ENCODE peak calls at places on chromosomes 5 and 9, in nine cellular contexts. One of them, this sample, is unnamed.

GRCh38 chr5:55218966-55219365 is 8.1 kb downstream of the MCIDAS start:
- DNase-seq in BE2C: no peak
- DNase-seq in NT2/D1: no peak
- DNase-seq in left lung: peak
- DNase-seq in lower leg skin: no peak
- DNase-seq in tibial artery: no peak
- DNase-seq in astrocyte of the spinal cord: no peak
- DNase-seq in epithelial cell of esophagus: peak
- DNase-seq in fibroblast of pulmonary artery: no peak
- DNase-seq in this sample: peak

GRCh38 chr5:118327389-118327788 is 661.0 kb downstream of the DTWD2 start:
- DNase-seq in epithelial cell of esophagus: no peak
- DNase-seq in BE2C: no peak
- DNase-seq in tibial artery: no peak
- DNase-seq in NT2/D1: no peak
- DNase-seq in left lung: no peak
- DNase-seq in fibroblast of pulmonary artery: no peak
- DNase-seq in astrocyte of the spinal cord: no peak
- DNase-seq in lower leg skin: no peak
- DNase-seq in this sample: no peak

GRCh38 chr9:68502279-68502678 is 38.4 kb downstream of the TMEM252 start:
- DNase-seq in astrocyte of the spinal cord: no peak
- DNase-seq in BE2C: no peak
- DNase-seq in epithelial cell of esophagus: no peak
- DNase-seq in lower leg skin: no peak
- DNase-seq in tibial artery: no peak
- DNase-seq in NT2/D1: no peak
- DNase-seq in fibroblast of pulmonary artery: no peak
- DNase-seq in left lung: no peak
- DNase-seq in this sample: no peak

GRCh38 chr5:33148076-33148501 is 292.7 kb upstream of the TARS1 start:
- DNase-seq in fibroblast of pulmonary artery: peak
- DNase-seq in lower leg skin: no peak
- DNase-seq in astrocyte of the spinal cord: peak
- DNase-seq in NT2/D1: no peak
- DNase-seq in tibial artery: no peak
- DNase-seq in left lung: no peak
- DNase-seq in epithelial cell of esophagus: peak
- DNase-seq in BE2C: no peak
- DNase-seq in this sample: no peak

GRCh38 chr9:108033976-108034964 is 544.7 kb upstream of the KLF4 start:
- DNase-seq in NT2/D1: no peak
- DNase-seq in BE2C: no peak
- DNase-seq in lower leg skin: no peak
- DNase-seq in astrocyte of the spinal cord: no peak
- DNase-seq in tibial artery: no peak
- DNase-seq in epithelial cell of esophagus: peak
- DNase-seq in fibroblast of pulmonary artery: peak
- DNase-seq in left lung: peak
- DNase-seq in this sample: no peak

GRCh38 chr9:128568470-128569083 is 16.2 kb downstream of the SPTAN1 start:
- DNase-seq in BE2C: no peak
- DNase-seq in fibroblast of pulmonary artery: no peak
- DNase-seq in NT2/D1: no peak
- DNase-seq in left lung: no peak
- DNase-seq in epithelial cell of esophagus: peak
- DNase-seq in lower leg skin: no peak
- DNase-seq in astrocyte of the spinal cord: peak
- DNase-seq in tibial artery: no peak
- DNase-seq in this sample: no peak

GRCh38 chr9:75071530-75072122 is 16.3 kb downstream of the NMRK1 start:
- DNase-seq in lower leg skin: peak
- DNase-seq in left lung: peak
- DNase-seq in NT2/D1: no peak
- DNase-seq in fibroblast of pulmonary artery: no peak
- DNase-seq in epithelial cell of esophagus: peak
- DNase-seq in BE2C: no peak
- DNase-seq in tibial artery: no peak
- DNase-seq in astrocyte of the spinal cord: no peak
- DNase-seq in this sample: no peak

GRCh38 chr5:56278267-56278826 is 45.2 kb upstream of the ANKRD55 start:
- DNase-seq in tibial artery: no peak
- DNase-seq in NT2/D1: peak
- DNase-seq in fibroblast of pulmonary artery: peak
- DNase-seq in epithelial cell of esophagus: no peak
- DNase-seq in left lung: no peak
- DNase-seq in lower leg skin: no peak
- DNase-seq in BE2C: no peak
- DNase-seq in astrocyte of the spinal cord: peak
- DNase-seq in this sample: no peak

GRCh38 chr5:41637424-41637823 is 127.0 kb upstream of the PLCXD3 start:
- DNase-seq in astrocyte of the spinal cord: no peak
- DNase-seq in lower leg skin: no peak
- DNase-seq in left lung: no peak
- DNase-seq in tibial artery: no peak
- DNase-seq in epithelial cell of esophagus: no peak
- DNase-seq in BE2C: no peak
- DNase-seq in NT2/D1: no peak
- DNase-seq in fibroblast of pulmonary artery: no peak
- DNase-seq in this sample: no peak

DNA sequence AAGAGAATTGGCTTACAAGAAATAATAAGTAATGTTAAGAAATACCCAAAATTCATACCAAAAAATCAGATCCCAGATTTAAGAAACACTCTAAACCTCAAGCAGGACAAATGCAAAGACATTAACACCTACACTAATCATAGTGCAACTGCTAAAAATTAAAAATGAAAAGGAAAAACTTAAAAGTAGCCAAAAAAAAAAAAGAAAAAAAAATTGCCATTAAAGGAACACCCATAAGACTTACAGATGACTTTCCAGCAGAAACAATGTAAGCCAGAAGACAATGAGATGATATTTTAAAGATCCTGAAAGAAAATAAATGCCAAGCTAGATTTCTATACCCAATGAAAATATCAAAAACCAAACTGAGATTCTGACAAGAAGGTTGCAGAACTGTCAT is 101.5 kb downstream of the DENND1A start:
- DNase-seq in left lung: no peak
- DNase-seq in fibroblast of pulmonary artery: no peak
- DNase-seq in NT2/D1: no peak
- DNase-seq in astrocyte of the spinal cord: no peak
- DNase-seq in epithelial cell of esophagus: no peak
- DNase-seq in BE2C: no peak
- DNase-seq in tibial artery: no peak
- DNase-seq in lower leg skin: no peak
- DNase-seq in this sample: no peak
- H3K4me3 ChIP-seq in left lung: no peak
- H3K4me3 ChIP-seq in fibroblast of pulmonary artery: no peak
- H3K4me3 ChIP-seq in NT2/D1: no peak
- H3K4me3 ChIP-seq in astrocyte of the spinal cord: no peak
- H3K4me3 ChIP-seq in epithelial cell of esophagus: no peak
- H3K4me3 ChIP-seq in BE2C: no peak
- H3K4me3 ChIP-seq in tibial artery: no peak
- H3K4me3 ChIP-seq in lower leg skin: no peak
- H3K4me3 ChIP-seq in this sample: no peak

GRCh38 chr5:37198842-37199241 is 50.3 kb downstream of the CPLANE1 start:
- DNase-seq in BE2C: no peak
- DNase-seq in epithelial cell of esophagus: peak
- DNase-seq in astrocyte of the spinal cord: no peak
- DNase-seq in fibroblast of pulmonary artery: peak
- DNase-seq in lower leg skin: no peak
- DNase-seq in NT2/D1: no peak
- DNase-seq in tibial artery: no peak
- DNase-seq in left lung: no peak
- DNase-seq in this sample: no peak

GRCh38 chr5:37197340-37198050 is 51.7 kb downstream of the CPLANE1 start:
- DNase-seq in fibroblast of pulmonary artery: peak
- DNase-seq in astrocyte of the spinal cord: peak
- DNase-seq in epithelial cell of esophagus: no peak
- DNase-seq in NT2/D1: no peak
- DNase-seq in BE2C: no peak
- DNase-seq in left lung: no peak
- DNase-seq in tibial artery: no peak
- DNase-seq in lower leg skin: no peak
- DNase-seq in this sample: no peak

GRCh38 chr5:37198066-37198465 is 51.1 kb downstream of the CPLANE1 start:
- DNase-seq in astrocyte of the spinal cord: peak
- DNase-seq in lower leg skin: no peak
- DNase-seq in tibial artery: no peak
- DNase-seq in BE2C: no peak
- DNase-seq in left lung: no peak
- DNase-seq in NT2/D1: no peak
- DNase-seq in fibroblast of pulmonary artery: no peak
- DNase-seq in epithelial cell of esophagus: no peak
- DNase-seq in this sample: no peak
- H3K4me3 ChIP-seq in astrocyte of the spinal cord: no peak
- H3K4me3 ChIP-seq in lower leg skin: no peak
- H3K4me3 ChIP-seq in tibial artery: no peak
- H3K4me3 ChIP-seq in BE2C: no peak
- H3K4me3 ChIP-seq in left lung: no peak
- H3K4me3 ChIP-seq in NT2/D1: no peak
- H3K4me3 ChIP-seq in fibroblast of pulmonary artery: no peak
- H3K4me3 ChIP-seq in epithelial cell of esophagus: no peak
- H3K4me3 ChIP-seq in this sample: no peak

GRCh38 chr5:125245216-125245615 is 498.8 kb upstream of the ZNF608 start:
- DNase-seq in lower leg skin: no peak
- DNase-seq in NT2/D1: no peak
- DNase-seq in fibroblast of pulmonary artery: no peak
- DNase-seq in tibial artery: no peak
- DNase-seq in left lung: no peak
- DNase-seq in epithelial cell of esophagus: no peak
- DNase-seq in BE2C: no peak
- DNase-seq in astrocyte of the spinal cord: no peak
- DNase-seq in this sample: no peak
- H3K4me3 ChIP-seq in lower leg skin: no peak
- H3K4me3 ChIP-seq in NT2/D1: no peak
- H3K4me3 ChIP-seq in fibroblast of pulmonary artery: no peak
- H3K4me3 ChIP-seq in tibial artery: no peak
- H3K4me3 ChIP-seq in left lung: no peak
- H3K4me3 ChIP-seq in epithelial cell of esophagus: no peak
- H3K4me3 ChIP-seq in BE2C: no peak
- H3K4me3 ChIP-seq in astrocyte of the spinal cord: no peak
- H3K4me3 ChIP-seq in this sample: no peak

DNA sequence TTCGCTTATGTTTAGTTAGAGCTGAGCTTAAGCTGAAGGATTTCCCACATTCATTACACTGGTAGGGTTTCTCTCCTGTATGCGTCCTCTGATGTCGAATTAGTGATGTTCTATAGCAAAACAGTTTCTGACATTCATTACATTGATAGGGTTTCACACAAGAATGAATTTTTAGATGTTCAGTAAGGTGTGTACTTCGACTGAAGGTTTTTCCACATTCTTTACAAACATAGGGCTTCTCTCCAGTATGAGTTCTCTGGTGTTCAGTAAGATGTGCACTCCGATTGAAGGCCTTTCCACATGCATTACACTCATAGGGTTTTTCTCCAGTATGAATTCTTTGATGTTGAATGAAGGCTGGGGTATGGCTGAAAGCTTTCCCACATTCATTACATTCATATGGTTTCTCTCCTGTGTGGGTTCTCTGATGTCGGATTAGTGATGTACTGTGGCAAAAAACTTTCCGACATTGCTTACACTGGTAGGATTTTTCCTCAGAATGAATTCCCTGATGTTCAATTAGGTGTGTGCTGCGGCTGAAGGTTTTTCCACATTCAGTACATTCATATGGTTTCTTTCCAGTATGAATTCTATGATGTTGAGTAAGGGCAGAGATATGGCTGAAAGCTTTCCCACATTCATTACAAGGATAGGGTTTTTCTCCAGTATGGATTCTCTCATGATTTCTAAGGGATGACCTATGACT is 14.6 kb downstream of the ZNF883 start:
- DNase-seq in BE2C: no peak
- DNase-seq in fibroblast of pulmonary artery: no peak
- DNase-seq in epithelial cell of esophagus: no peak
- DNase-seq in NT2/D1: no peak
- DNase-seq in astrocyte of the spinal cord: peak
- DNase-seq in tibial artery: no peak
- DNase-seq in left lung: no peak
- DNase-seq in lower leg skin: no peak
- DNase-seq in this sample: no peak
- H3K4me3 ChIP-seq in BE2C: no peak
- H3K4me3 ChIP-seq in fibroblast of pulmonary artery: no peak
- H3K4me3 ChIP-seq in epithelial cell of esophagus: no peak
- H3K4me3 ChIP-seq in NT2/D1: no peak
- H3K4me3 ChIP-seq in astrocyte of the spinal cord: no peak
- H3K4me3 ChIP-seq in tibial artery: no peak
- H3K4me3 ChIP-seq in left lung: no peak
- H3K4me3 ChIP-seq in lower leg skin: no peak
- H3K4me3 ChIP-seq in this sample: no peak

GRCh38 chr9:73855206-73855605 is 641.9 kb upstream of the RORB start:
- DNase-seq in astrocyte of the spinal cord: no peak
- DNase-seq in BE2C: no peak
- DNase-seq in left lung: no peak
- DNase-seq in tibial artery: no peak
- DNase-seq in NT2/D1: no peak
- DNase-seq in lower leg skin: no peak
- DNase-seq in epithelial cell of esophagus: no peak
- DNase-seq in fibroblast of pulmonary artery: no peak
- DNase-seq in this sample: no peak

DNA sequence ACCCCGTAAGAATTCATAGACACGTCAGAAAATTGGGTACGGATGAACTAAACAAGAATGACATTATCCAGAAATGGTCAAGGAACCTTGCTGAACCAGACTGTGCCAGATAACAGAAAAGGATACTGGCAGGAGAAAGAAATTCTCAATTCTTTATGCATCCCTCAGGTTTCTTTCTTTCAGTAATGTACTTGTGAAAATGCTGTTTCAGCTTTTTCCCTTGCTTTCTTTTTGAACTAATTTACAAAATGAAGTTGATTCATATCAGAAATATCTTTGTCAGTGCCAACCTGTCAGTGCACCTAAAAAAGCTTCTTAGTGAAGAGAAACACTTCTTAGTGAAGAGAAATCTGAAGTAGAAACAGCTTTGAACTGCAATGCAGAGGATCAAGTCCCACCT is 643.6 kb upstream of the RORB start:
- DNase-seq in BE2C: no peak
- DNase-seq in epithelial cell of esophagus: no peak
- DNase-seq in lower leg skin: no peak
- DNase-seq in left lung: no peak
- DNase-seq in fibroblast of pulmonary artery: no peak
- DNase-seq in astrocyte of the spinal cord: no peak
- DNase-seq in tibial artery: no peak
- DNase-seq in NT2/D1: no peak
- DNase-seq in this sample: no peak
- H3K4me3 ChIP-seq in BE2C: no peak
- H3K4me3 ChIP-seq in epithelial cell of esophagus: no peak
- H3K4me3 ChIP-seq in lower leg skin: no peak
- H3K4me3 ChIP-seq in left lung: no peak
- H3K4me3 ChIP-seq in fibroblast of pulmonary artery: no peak
- H3K4me3 ChIP-seq in astrocyte of the spinal cord: no peak
- H3K4me3 ChIP-seq in tibial artery: no peak
- H3K4me3 ChIP-seq in NT2/D1: no peak
- H3K4me3 ChIP-seq in this sample: no peak

GRCh38 chr5:68862560-68862959 is 231.3 kb upstream of the SLC30A5 start:
- DNase-seq in NT2/D1: no peak
- DNase-seq in BE2C: no peak
- DNase-seq in fibroblast of pulmonary artery: no peak
- DNase-seq in left lung: no peak
- DNase-seq in lower leg skin: no peak
- DNase-seq in tibial artery: no peak
- DNase-seq in epithelial cell of esophagus: no peak
- DNase-seq in astrocyte of the spinal cord: no peak
- DNase-seq in this sample: no peak
- H3K4me3 ChIP-seq in NT2/D1: no peak
- H3K4me3 ChIP-seq in BE2C: no peak
- H3K4me3 ChIP-seq in fibroblast of pulmonary artery: no peak
- H3K4me3 ChIP-seq in left lung: no peak
- H3K4me3 ChIP-seq in lower leg skin: no peak
- H3K4me3 ChIP-seq in tibial artery: no peak
- H3K4me3 ChIP-seq in epithelial cell of esophagus: no peak
- H3K4me3 ChIP-seq in astrocyte of the spinal cord: no peak
- H3K4me3 ChIP-seq in this sample: no peak